ENCODE peak calls at places on chromosome 22, in six cellular contexts. One of them, this sample, is unnamed.

GRCh38 chr22:18060646-18061620 is 16.9 kb upstream of the PEX26 start:
- DNase-seq in CD8-positive, alpha-beta memory T cell: no peak
- DNase-seq in stimulated activated naive CD8-positive, alpha-beta T cell treated with anti-CD3 and anti-CD28 coated beads, Interleukin-15, amount 100 ng/mL, for 72 hours: no peak
- DNase-seq in endothelial cell: no peak
- DNase-seq in posterior vena cava: peak
- DNase-seq in A172: peak
- DNase-seq in this sample: no peak

GRCh38 chr22:44689173-44689572 is 12.8 kb upstream of the PRR5 start:
- DNase-seq in A172: peak
- DNase-seq in stimulated activated naive CD8-positive, alpha-beta T cell treated with anti-CD3 and anti-CD28 coated beads, Interleukin-15, amount 100 ng/mL, for 72 hours: no peak
- DNase-seq in CD8-positive, alpha-beta memory T cell: no peak
- DNase-seq in posterior vena cava: no peak
- DNase-seq in endothelial cell: no peak
- DNase-seq in this sample: no peak

GRCh38 chr22:24107668-24108067 is 73.6 kb upstream of the SUSD2 start:
- DNase-seq in stimulated activated naive CD8-positive, alpha-beta T cell treated with anti-CD3 and anti-CD28 coated beads, Interleukin-15, amount 100 ng/mL, for 72 hours: no peak
- DNase-seq in CD8-positive, alpha-beta memory T cell: no peak
- DNase-seq in endothelial cell: no peak
- DNase-seq in A172: peak
- DNase-seq in posterior vena cava: peak
- DNase-seq in this sample: no peak

GRCh38 chr22:46593211-46593676 is 26.9 kb upstream of the GRAMD4 start:
- DNase-seq in stimulated activated naive CD8-positive, alpha-beta T cell treated with anti-CD3 and anti-CD28 coated beads, Interleukin-15, amount 100 ng/mL, for 72 hours: peak
- DNase-seq in A172: no peak
- DNase-seq in posterior vena cava: no peak
- DNase-seq in endothelial cell: no peak
- DNase-seq in CD8-positive, alpha-beta memory T cell: no peak
- DNase-seq in this sample: no peak

GRCh38 chr22:22717723-22718122 is 73.3 kb downstream of the GGTLC2 start:
- DNase-seq in CD8-positive, alpha-beta memory T cell: no peak
- DNase-seq in stimulated activated naive CD8-positive, alpha-beta T cell treated with anti-CD3 and anti-CD28 coated beads, Interleukin-15, amount 100 ng/mL, for 72 hours: no peak
- DNase-seq in endothelial cell: no peak
- DNase-seq in A172: no peak
- DNase-seq in posterior vena cava: no peak
- DNase-seq in this sample: no peak

GRCh38 chr22:37141476-37141875 is 8.2 kb downstream of the IL2RB start:
- DNase-seq in A172: no peak
- DNase-seq in endothelial cell: no peak
- DNase-seq in posterior vena cava: no peak
- DNase-seq in CD8-positive, alpha-beta memory T cell: no peak
- DNase-seq in stimulated activated naive CD8-positive, alpha-beta T cell treated with anti-CD3 and anti-CD28 coated beads, Interleukin-15, amount 100 ng/mL, for 72 hours: no peak
- DNase-seq in this sample: no peak

GRCh38 chr22:38700271-38700788 is 413 bp downstream of the JOSD1 start:
- DNase-seq in A172: no peak
- DNase-seq in endothelial cell: peak
- DNase-seq in posterior vena cava: peak
- DNase-seq in CD8-positive, alpha-beta memory T cell: no peak
- DNase-seq in stimulated activated naive CD8-positive, alpha-beta T cell treated with anti-CD3 and anti-CD28 coated beads, Interleukin-15, amount 100 ng/mL, for 72 hours: no peak
- DNase-seq in this sample: no peak

GRCh38 chr22:34255042-34255441 is 334.8 kb upstream of the LARGE1 start:
- DNase-seq in CD8-positive, alpha-beta memory T cell: no peak
- DNase-seq in A172: no peak
- DNase-seq in endothelial cell: no peak
- DNase-seq in posterior vena cava: no peak
- DNase-seq in stimulated activated naive CD8-positive, alpha-beta T cell treated with anti-CD3 and anti-CD28 coated beads, Interleukin-15, amount 100 ng/mL, for 72 hours: no peak
- DNase-seq in this sample: no peak

GRCh38 chr22:36194385-36194784 is 7.2 kb downstream of the APOL4 start:
- DNase-seq in A172: no peak
- DNase-seq in endothelial cell: no peak
- DNase-seq in stimulated activated naive CD8-positive, alpha-beta T cell treated with anti-CD3 and anti-CD28 coated beads, Interleukin-15, amount 100 ng/mL, for 72 hours: no peak
- DNase-seq in posterior vena cava: no peak
- DNase-seq in CD8-positive, alpha-beta memory T cell: no peak
- DNase-seq in this sample: no peak

GRCh38 chr22:18970180-18970947 is 34.3 kb upstream of the PRODH start:
- DNase-seq in endothelial cell: peak
- DNase-seq in CD8-positive, alpha-beta memory T cell: no peak
- DNase-seq in A172: no peak
- DNase-seq in stimulated activated naive CD8-positive, alpha-beta T cell treated with anti-CD3 and anti-CD28 coated beads, Interleukin-15, amount 100 ng/mL, for 72 hours: no peak
- DNase-seq in posterior vena cava: no peak
- DNase-seq in this sample: peak

GRCh38 chr22:28249402-28249801 is 330.3 kb upstream of the PITPNB start:
- DNase-seq in A172: no peak
- DNase-seq in stimulated activated naive CD8-positive, alpha-beta T cell treated with anti-CD3 and anti-CD28 coated beads, Interleukin-15, amount 100 ng/mL, for 72 hours: no peak
- DNase-seq in CD8-positive, alpha-beta memory T cell: no peak
- DNase-seq in endothelial cell: no peak
- DNase-seq in posterior vena cava: no peak
- DNase-seq in this sample: no peak

GRCh38 chr22:41672780-41673509 is 15.7 kb downstream of the SNU13 start:
- DNase-seq in CD8-positive, alpha-beta memory T cell: no peak
- DNase-seq in stimulated activated naive CD8-positive, alpha-beta T cell treated with anti-CD3 and anti-CD28 coated beads, Interleukin-15, amount 100 ng/mL, for 72 hours: no peak
- DNase-seq in endothelial cell: no peak
- DNase-seq in A172: no peak
- DNase-seq in posterior vena cava: no peak
- DNase-seq in this sample: no peak

GRCh38 chr22:46105494-46106278 is 44.6 kb upstream of the PPARA start:
- DNase-seq in CD8-positive, alpha-beta memory T cell: no peak
- DNase-seq in endothelial cell: no peak
- DNase-seq in stimulated activated naive CD8-positive, alpha-beta T cell treated with anti-CD3 and anti-CD28 coated beads, Interleukin-15, amount 100 ng/mL, for 72 hours: no peak
- DNase-seq in posterior vena cava: no peak
- DNase-seq in A172: peak
- DNase-seq in this sample: no peak

GRCh38 chr22:29396126-29396525 is 7.8 kb upstream of the AP1B1 start:
- DNase-seq in endothelial cell: no peak
- DNase-seq in stimulated activated naive CD8-positive, alpha-beta T cell treated with anti-CD3 and anti-CD28 coated beads, Interleukin-15, amount 100 ng/mL, for 72 hours: no peak
- DNase-seq in CD8-positive, alpha-beta memory T cell: no peak
- DNase-seq in A172: no peak
- DNase-seq in posterior vena cava: no peak
- DNase-seq in this sample: peak

GRCh38 chr22:48506506-48507145 is 1321.0 kb downstream of the BRD1 start:
- DNase-seq in posterior vena cava: no peak
- DNase-seq in endothelial cell: no peak
- DNase-seq in A172: no peak
- DNase-seq in stimulated activated naive CD8-positive, alpha-beta T cell treated with anti-CD3 and anti-CD28 coated beads, Interleukin-15, amount 100 ng/mL, for 72 hours: no peak
- DNase-seq in CD8-positive, alpha-beta memory T cell: no peak
- DNase-seq in this sample: no peak

GRCh38 chr22:22403771-22404170 is 104.8 kb downstream of the ZNF280B start:
- DNase-seq in A172: no peak
- DNase-seq in CD8-positive, alpha-beta memory T cell: no peak
- DNase-seq in posterior vena cava: no peak
- DNase-seq in endothelial cell: no peak
- DNase-seq in stimulated activated naive CD8-positive, alpha-beta T cell treated with anti-CD3 and anti-CD28 coated beads, Interleukin-15, amount 100 ng/mL, for 72 hours: no peak
- DNase-seq in this sample: peak

GRCh38 chr22:32204211-32204855 is 540 bp downstream of the RFPL2 start:
- DNase-seq in CD8-positive, alpha-beta memory T cell: peak
- DNase-seq in A172: no peak
- DNase-seq in posterior vena cava: no peak
- DNase-seq in stimulated activated naive CD8-positive, alpha-beta T cell treated with anti-CD3 and anti-CD28 coated beads, Interleukin-15, amount 100 ng/mL, for 72 hours: peak
- DNase-seq in endothelial cell: no peak
- DNase-seq in this sample: peak

GRCh38 chr22:31637375-31637937 is 24.6 kb downstream of the PISD start:
- DNase-seq in stimulated activated naive CD8-positive, alpha-beta T cell treated with anti-CD3 and anti-CD28 coated beads, Interleukin-15, amount 100 ng/mL, for 72 hours: no peak
- DNase-seq in endothelial cell: no peak
- DNase-seq in posterior vena cava: peak
- DNase-seq in A172: no peak
- DNase-seq in CD8-positive, alpha-beta memory T cell: no peak
- DNase-seq in this sample: peak

GRCh38 chr22:22245935-22246525 is 1.4 kb downstream of the VPREB1 start:
- DNase-seq in endothelial cell: no peak
- DNase-seq in posterior vena cava: no peak
- DNase-seq in CD8-positive, alpha-beta memory T cell: no peak
- DNase-seq in A172: no peak
- DNase-seq in stimulated activated naive CD8-positive, alpha-beta T cell treated with anti-CD3 and anti-CD28 coated beads, Interleukin-15, amount 100 ng/mL, for 72 hours: no peak
- DNase-seq in this sample: no peak

GRCh38 chr22:41982886-41983285 is 13.6 kb downstream of the SEPTIN3 start:
- DNase-seq in posterior vena cava: peak
- DNase-seq in CD8-positive, alpha-beta memory T cell: no peak
- DNase-seq in stimulated activated naive CD8-positive, alpha-beta T cell treated with anti-CD3 and anti-CD28 coated beads, Interleukin-15, amount 100 ng/mL, for 72 hours: no peak
- DNase-seq in endothelial cell: no peak
- DNase-seq in A172: no peak
- DNase-seq in this sample: no peak

GRCh38 chr22:18113680-18114394 is 3.2 kb downstream of the TUBA8 start:
- DNase-seq in posterior vena cava: peak
- DNase-seq in CD8-positive, alpha-beta memory T cell: no peak
- DNase-seq in endothelial cell: peak
- DNase-seq in stimulated activated naive CD8-positive, alpha-beta T cell treated with anti-CD3 and anti-CD28 coated beads, Interleukin-15, amount 100 ng/mL, for 72 hours: no peak
- DNase-seq in A172: no peak
- DNase-seq in this sample: no peak

GRCh38 chr22:24741357-24741756 is 33.2 kb downstream of the PIWIL3 start:
- DNase-seq in stimulated activated naive CD8-positive, alpha-beta T cell treated with anti-CD3 and anti-CD28 coated beads, Interleukin-15, amount 100 ng/mL, for 72 hours: no peak
- DNase-seq in A172: no peak
- DNase-seq in posterior vena cava: no peak
- DNase-seq in endothelial cell: no peak
- DNase-seq in CD8-positive, alpha-beta memory T cell: no peak
- DNase-seq in this sample: no peak

GRCh38 chr22:18998998-18999397 is 62.9 kb upstream of the PRODH start:
- DNase-seq in posterior vena cava: no peak
- DNase-seq in endothelial cell: peak
- DNase-seq in stimulated activated naive CD8-positive, alpha-beta T cell treated with anti-CD3 and anti-CD28 coated beads, Interleukin-15, amount 100 ng/mL, for 72 hours: no peak
- DNase-seq in CD8-positive, alpha-beta memory T cell: no peak
- DNase-seq in A172: no peak
- DNase-seq in this sample: peak

GRCh38 chr22:38657248-38657909 is 941 bp downstream of the CBY1 start:
- DNase-seq in endothelial cell: peak
- DNase-seq in posterior vena cava: no peak
- DNase-seq in stimulated activated naive CD8-positive, alpha-beta T cell treated with anti-CD3 and anti-CD28 coated beads, Interleukin-15, amount 100 ng/mL, for 72 hours: peak
- DNase-seq in A172: no peak
- DNase-seq in CD8-positive, alpha-beta memory T cell: peak
- DNase-seq in this sample: peak

GRCh38 chr22:37638351-37639069 is 959 bp upstream of the SH3BP1 start:
- DNase-seq in CD8-positive, alpha-beta memory T cell: peak
- DNase-seq in A172: no peak
- DNase-seq in posterior vena cava: no peak
- DNase-seq in stimulated activated naive CD8-positive, alpha-beta T cell treated with anti-CD3 and anti-CD28 coated beads, Interleukin-15, amount 100 ng/mL, for 72 hours: peak
- DNase-seq in endothelial cell: no peak
- DNase-seq in this sample: peak

This sample was measured in endodermal cell.